ENCODE peak calls at places on chromosomes 2 and 18, in four cellular contexts. One of them, this sample, is unnamed.
A peak's percentile ranks its signal among the peaks of the same experiment; 100 is the strongest.

GRCh38 chr18:79572093-79572780 is 107.4 kb upstream of the CTDP1 start:
- DNase-seq in stimulated activated CD4-positive, alpha-beta T cell treated with anti-CD3 and anti-CD28 coated beads, Interleukin-15, amount 100 ng/mL, for 1 hour: no peak
- DNase-seq in NCI-H1436: no peak
- DNase-seq in NCI-H1105 treated with DMSO at 0.1 percent for 48 hours: no peak
- DNase-seq in this sample: no peak

GRCh38 chr2:115165529-115166109 is 723.2 kb downstream of the DPP10 start:
- DNase-seq in NCI-H1436: peak; percentile 35
- DNase-seq in NCI-H1105 treated with DMSO at 0.1 percent for 48 hours: peak; percentile 65
- DNase-seq in stimulated activated CD4-positive, alpha-beta T cell treated with anti-CD3 and anti-CD28 coated beads, Interleukin-15, amount 100 ng/mL, for 1 hour: no peak
- DNase-seq in this sample: no peak

GRCh38 chr18:37385846-37386435 is 179.7 kb downstream of the CELF4 start:
- DNase-seq in NCI-H1436: no peak
- DNase-seq in NCI-H1105 treated with DMSO at 0.1 percent for 48 hours: peak; percentile 21
- DNase-seq in stimulated activated CD4-positive, alpha-beta T cell treated with anti-CD3 and anti-CD28 coated beads, Interleukin-15, amount 100 ng/mL, for 1 hour: no peak
- DNase-seq in this sample: no peak

GRCh38 chr18:10752407-10752806 is 226.6 kb downstream of the NAPG start:
- DNase-seq in NCI-H1105 treated with DMSO at 0.1 percent for 48 hours: no peak
- DNase-seq in stimulated activated CD4-positive, alpha-beta T cell treated with anti-CD3 and anti-CD28 coated beads, Interleukin-15, amount 100 ng/mL, for 1 hour: no peak
- DNase-seq in NCI-H1436: no peak
- DNase-seq in this sample: no peak

GRCh38 chr2:37377187-37377532 is 32.7 kb downstream of the QPCT start:
- DNase-seq in stimulated activated CD4-positive, alpha-beta T cell treated with anti-CD3 and anti-CD28 coated beads, Interleukin-15, amount 100 ng/mL, for 1 hour: no peak
- DNase-seq in NCI-H1105 treated with DMSO at 0.1 percent for 48 hours: no peak
- DNase-seq in NCI-H1436: no peak
- DNase-seq in this sample: no peak

GRCh38 chr2:75896779-75897366 is 186.2 kb upstream of the GCFC2 start:
- DNase-seq in NCI-H1105 treated with DMSO at 0.1 percent for 48 hours: peak; percentile 52
- DNase-seq in NCI-H1436: peak; percentile 36
- DNase-seq in stimulated activated CD4-positive, alpha-beta T cell treated with anti-CD3 and anti-CD28 coated beads, Interleukin-15, amount 100 ng/mL, for 1 hour: no peak
- DNase-seq in this sample: peak; percentile 1

GRCh38 chr2:27893031-27893430 is 2.5 kb downstream of the BABAM2 start:
- DNase-seq in stimulated activated CD4-positive, alpha-beta T cell treated with anti-CD3 and anti-CD28 coated beads, Interleukin-15, amount 100 ng/mL, for 1 hour: no peak
- DNase-seq in NCI-H1436: no peak
- DNase-seq in NCI-H1105 treated with DMSO at 0.1 percent for 48 hours: no peak
- DNase-seq in this sample: no peak

GRCh38 chr2:134310450-134311079 is 56.7 kb downstream of the MGAT5 start:
- DNase-seq in NCI-H1105 treated with DMSO at 0.1 percent for 48 hours: no peak
- DNase-seq in stimulated activated CD4-positive, alpha-beta T cell treated with anti-CD3 and anti-CD28 coated beads, Interleukin-15, amount 100 ng/mL, for 1 hour: no peak
- DNase-seq in NCI-H1436: no peak
- DNase-seq in this sample: no peak

GRCh38 chr2:127205211-127206140 is 14.6 kb downstream of the CYP27C1 start:
- DNase-seq in NCI-H1436: no peak
- DNase-seq in NCI-H1105 treated with DMSO at 0.1 percent for 48 hours: no peak
- DNase-seq in stimulated activated CD4-positive, alpha-beta T cell treated with anti-CD3 and anti-CD28 coated beads, Interleukin-15, amount 100 ng/mL, for 1 hour: no peak
- DNase-seq in this sample: no peak

GRCh38 chr2:206915136-206915535 is 24.2 kb upstream of the CPO start:
- DNase-seq in stimulated activated CD4-positive, alpha-beta T cell treated with anti-CD3 and anti-CD28 coated beads, Interleukin-15, amount 100 ng/mL, for 1 hour: no peak
- DNase-seq in NCI-H1105 treated with DMSO at 0.1 percent for 48 hours: no peak
- DNase-seq in NCI-H1436: no peak
- DNase-seq in this sample: peak; percentile 33

GRCh38 chr18:11512096-11513030 is 97.0 kb upstream of the SLC35G4 start:
- DNase-seq in NCI-H1436: no peak
- DNase-seq in stimulated activated CD4-positive, alpha-beta T cell treated with anti-CD3 and anti-CD28 coated beads, Interleukin-15, amount 100 ng/mL, for 1 hour: no peak
- DNase-seq in NCI-H1105 treated with DMSO at 0.1 percent for 48 hours: no peak
- DNase-seq in this sample: no peak

GRCh38 chr2:24779121-24779520 is 14.1 kb downstream of the PTRHD1 start:
- DNase-seq in NCI-H1436: no peak
- DNase-seq in NCI-H1105 treated with DMSO at 0.1 percent for 48 hours: no peak
- DNase-seq in stimulated activated CD4-positive, alpha-beta T cell treated with anti-CD3 and anti-CD28 coated beads, Interleukin-15, amount 100 ng/mL, for 1 hour: no peak
- DNase-seq in this sample: no peak

GRCh38 chr2:43186679-43187374 is 39.6 kb downstream of the ZFP36L2 start:
- DNase-seq in NCI-H1105 treated with DMSO at 0.1 percent for 48 hours: no peak
- DNase-seq in stimulated activated CD4-positive, alpha-beta T cell treated with anti-CD3 and anti-CD28 coated beads, Interleukin-15, amount 100 ng/mL, for 1 hour: no peak
- DNase-seq in NCI-H1436: no peak
- DNase-seq in this sample: no peak

GRCh38 chr2:43906448-43907122 is 67.8 kb downstream of the ABCG8 start:
- DNase-seq in stimulated activated CD4-positive, alpha-beta T cell treated with anti-CD3 and anti-CD28 coated beads, Interleukin-15, amount 100 ng/mL, for 1 hour: no peak
- DNase-seq in NCI-H1105 treated with DMSO at 0.1 percent for 48 hours: no peak
- DNase-seq in NCI-H1436: no peak
- DNase-seq in this sample: no peak

GRCh38 chr2:25072606-25073005 is 30.7 kb downstream of the EFR3B start:
- DNase-seq in NCI-H1436: no peak
- DNase-seq in NCI-H1105 treated with DMSO at 0.1 percent for 48 hours: no peak
- DNase-seq in stimulated activated CD4-positive, alpha-beta T cell treated with anti-CD3 and anti-CD28 coated beads, Interleukin-15, amount 100 ng/mL, for 1 hour: no peak
- DNase-seq in this sample: no peak

GRCh38 chr2:200226652-200227426 is 79.7 kb upstream of the SPATS2L start:
- DNase-seq in stimulated activated CD4-positive, alpha-beta T cell treated with anti-CD3 and anti-CD28 coated beads, Interleukin-15, amount 100 ng/mL, for 1 hour: no peak
- DNase-seq in NCI-H1105 treated with DMSO at 0.1 percent for 48 hours: peak; percentile 4
- DNase-seq in NCI-H1436: peak; percentile 23
- DNase-seq in this sample: no peak

GRCh38 chr2:218961651-218962570 is 2.4 kb downstream of the CDK5R2 start:
- DNase-seq in NCI-H1105 treated with DMSO at 0.1 percent for 48 hours: peak; percentile 41
- DNase-seq in stimulated activated CD4-positive, alpha-beta T cell treated with anti-CD3 and anti-CD28 coated beads, Interleukin-15, amount 100 ng/mL, for 1 hour: no peak
- DNase-seq in NCI-H1436: peak; percentile 49
- DNase-seq in this sample: no peak

This sample was measured in HL-60.